ENCODE peak calls at places on chromosome 17, in nine cellular contexts. P is fibroblast of lung, K is fibroblast of pulmonary artery, C is bronchial epithelial cell, L is body of pancreas, S is heart right ventricle, B is GM12865, X is brain microvascular endothelial cell, T is choroid plexus epithelial cell. D is an unnamed sample.

GRCh38 chr17:37490638-37491614 is 1.2 kb downstream of the DUSP14 start:
- DNase-seq in P (peak; percentile 84), K (peak; percentile 88), C (peak; percentile 83), L (peak; percentile 43), S (no peak), B (peak; percentile 61), X (peak; percentile 84), T (peak; percentile 91), D (peak; percentile 84)

GRCh38 chr17:27572665-27573064 is 58.3 kb upstream of the LGALS9 start:
- DNase-seq in P (no peak), K (no peak), C (no peak), L (no peak), S (no peak), B (no peak), X (peak; percentile 40), T (no peak), D (no peak)

GRCh38 chr17:29958947-29959657 is 17.7 kb downstream of the EFCAB5 start:
- DNase-seq in P (no peak), K (no peak), C (peak; percentile 88), L (no peak), S (no peak), B (no peak), X (no peak), T (peak; percentile 8), D (peak; percentile 52)

GRCh38 chr17:57774872-57775271 is 29.8 kb upstream of the CCDC182 start:
- DNase-seq in P (no peak), K (no peak), C (no peak), L (no peak), S (no peak), B (no peak), X (no peak), T (no peak), D (no peak)

GRCh38 chr17:67818110-67819002 is 6.9 kb upstream of the BPTF start:
- DNase-seq in P (no peak), K (no peak), C (no peak), L (no peak), S (no peak), B (peak; percentile 93), X (no peak), T (no peak), D (no peak)

GRCh38 chr17:8894189-8894611 is 26.7 kb upstream of the PIK3R6 start:
- DNase-seq in P (no peak), K (no peak), C (no peak), L (no peak), S (no peak), B (no peak), X (no peak), T (no peak), D (no peak)

GRCh38 chr17:18246880-18247612 is 11.5 kb downstream of the FLII start:
- DNase-seq in P (no peak), K (peak; percentile 31), C (peak; percentile 82), L (peak; percentile 81), S (peak; percentile 62), B (peak; percentile 56), X (no peak), T (peak; percentile 48), D (no peak)

GRCh38 chr17:17493249-17493985 is 2.8 kb downstream of the RASD1 start:
- DNase-seq in P (no peak), K (no peak), C (no peak), L (no peak), S (peak; percentile 46), B (no peak), X (no peak), T (no peak), D (no peak)

DNA sequence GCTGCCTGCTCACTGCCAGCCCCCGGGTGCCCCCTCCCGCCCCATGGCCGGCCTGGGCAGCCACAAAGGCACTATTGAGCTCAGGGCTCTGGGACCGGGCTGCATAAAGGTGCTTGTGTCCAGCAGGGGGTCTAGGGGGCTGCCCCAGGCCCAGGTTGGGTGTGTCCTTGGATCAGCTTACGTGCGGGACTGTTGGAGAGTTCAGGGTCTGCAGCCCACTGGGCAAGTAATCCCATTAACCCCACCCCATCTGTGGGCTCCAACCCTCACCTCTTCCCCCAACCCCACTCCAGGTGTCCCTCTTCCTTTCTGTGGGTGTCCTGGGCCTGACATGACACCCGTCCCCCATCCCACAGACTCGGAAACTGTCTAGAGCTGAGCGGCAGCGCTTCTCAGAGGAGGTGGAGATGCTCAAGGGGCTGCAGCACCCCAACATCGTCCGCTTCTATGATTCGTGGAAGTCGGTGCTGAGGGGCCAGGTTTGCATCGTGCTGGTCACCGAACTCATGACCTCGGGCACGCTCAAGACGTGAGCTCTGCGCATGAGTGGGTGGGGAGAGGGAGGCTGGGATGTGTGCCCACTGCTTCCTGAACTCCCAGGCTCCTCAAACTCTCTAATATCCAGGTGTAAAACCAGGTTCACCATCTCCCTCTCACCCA is 2.1 kb downstream of the WNK4 start:
- DNase-seq in P (no peak), K (no peak), C (no peak), L (no peak), S (no peak), B (no peak), X (no peak), T (no peak), D (no peak)
- H3K4me3 ChIP-seq in P (no peak overlapping the region), K (peak overlapping the region; percentile 70), C (no peak overlapping the region), L (no peak overlapping the region), S (no peak overlapping the region), B (no peak overlapping the region), X (peak overlapping the region; percentile 60), T (peak overlapping the region; percentile 64), D (peak overlapping the region; percentile 85)

GRCh38 chr17:2982854-2983636 is 80.4 kb downstream of the OR1D5 start:
- DNase-seq in P (peak; percentile 96), K (peak; percentile 94), C (no peak), L (peak; percentile 64), S (peak; percentile 80), B (no peak), X (no peak), T (no peak), D (peak; percentile 61)
- TF ChIP-seq CTCF in P (peak; percentile 39), K (peak; percentile 57), C (no peak), L (no peak), S (no peak), B (no peak), X (peak; percentile 51), T (no peak), D (no peak)

GRCh38 chr17:64385187-64386083 is 5.2 kb downstream of the PECAM1 start:
- DNase-seq in P (peak; percentile 96), K (peak; percentile 93), C (peak; percentile 68), L (peak; percentile 50), S (peak; percentile 31), B (peak; percentile 62), X (peak; percentile 85), T (peak; percentile 90), D (peak; percentile 95)
- H3K4me3 ChIP-seq in P (no peak overlapping the region), K (peak overlapping the region; percentile 61), C (no peak overlapping the region), L (no peak overlapping the region), S (peak overlapping the region; percentile 58), B (no peak overlapping the region), X (no peak overlapping the region), T (no peak overlapping the region), D (no peak overlapping the region)

GRCh38 chr17:34852614-34853013 is 108.6 kb downstream of the CCT6B start:
- DNase-seq in P (no peak), K (no peak), C (no peak), L (no peak), S (no peak), B (peak; percentile 19), X (no peak), T (no peak), D (no peak)
- TF ChIP-seq CTCF in P (no peak), K (no peak), C (no peak), L (no peak), S (no peak), B (peak; percentile 26), X (no peak), T (no peak), D (no peak)

GRCh38 chr17:7882068-7882467 is 6.5 kb upstream of the CHD3 start:
- DNase-seq in P (no peak), K (no peak), C (no peak), L (no peak), S (no peak), B (no peak), X (no peak), T (no peak), D (no peak)

GRCh38 chr17:7884581-7885356 is 3.8 kb upstream of the CHD3 start:
- DNase-seq in P (no peak), K (no peak), C (no peak), L (no peak), S (peak; percentile 27), B (peak; percentile 21), X (no peak), T (no peak), D (no peak)

GRCh38 chr17:7882629-7883028 is 6.0 kb upstream of the CHD3 start:
- DNase-seq in P (peak; percentile 9), K (no peak), C (no peak), L (no peak), S (no peak), B (no peak), X (no peak), T (no peak), D (no peak)

GRCh38 chr17:7885357-7886226 is 3.0 kb upstream of the CHD3 start:
- DNase-seq in P (peak; percentile 32), K (peak; percentile 31), C (no peak), L (peak; percentile 52), S (peak; percentile 47), B (peak; percentile 60), X (no peak), T (peak; percentile 27), D (no peak)

DNA sequence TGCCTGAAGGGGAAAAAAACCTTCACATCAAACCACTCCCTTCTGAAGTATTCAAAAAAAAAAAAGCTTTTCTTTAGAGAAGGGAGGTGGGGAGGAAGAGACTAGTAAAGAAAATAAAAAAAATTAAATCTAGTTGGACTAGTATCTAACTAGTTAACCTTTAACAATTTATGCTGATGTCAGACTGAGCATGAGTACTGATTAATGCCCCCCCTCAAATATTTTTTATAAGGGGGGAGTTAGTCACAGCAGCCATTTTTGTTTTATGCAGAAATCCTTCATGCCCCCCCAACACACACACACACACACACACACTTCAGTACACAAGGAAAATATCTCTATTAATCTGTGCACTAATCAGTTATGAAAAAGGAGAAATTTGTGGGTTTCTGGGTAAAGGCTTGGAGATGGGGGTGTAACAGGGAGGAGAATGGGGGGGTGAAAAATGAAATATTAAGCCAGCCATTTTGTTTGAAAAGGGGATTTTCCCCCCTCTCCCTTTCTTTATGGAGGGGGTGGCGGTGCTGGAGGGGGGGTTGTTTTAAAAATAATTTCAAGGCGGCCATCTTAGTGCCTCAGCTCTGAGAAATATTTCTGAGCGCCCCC is 4.7 kb upstream of the CHD3 start:
- DNase-seq in P (peak; percentile 57), K (peak; percentile 41), C (peak; percentile 22), L (no peak), S (no peak), B (peak; percentile 54), X (no peak), T (peak; percentile 54), D (peak; percentile 45)
- H3K4me3 ChIP-seq in P (peak overlapping the region; percentile 37), K (peak overlapping the region; percentile 78), C (peak overlapping the region; percentile 94), L (no peak overlapping the region), S (peak overlapping the region; percentile 78), B (peak overlapping the region; percentile 31), X (peak overlapping the region; percentile 67), T (peak overlapping the region; percentile 86), D (peak overlapping the region; percentile 49)

DNA sequence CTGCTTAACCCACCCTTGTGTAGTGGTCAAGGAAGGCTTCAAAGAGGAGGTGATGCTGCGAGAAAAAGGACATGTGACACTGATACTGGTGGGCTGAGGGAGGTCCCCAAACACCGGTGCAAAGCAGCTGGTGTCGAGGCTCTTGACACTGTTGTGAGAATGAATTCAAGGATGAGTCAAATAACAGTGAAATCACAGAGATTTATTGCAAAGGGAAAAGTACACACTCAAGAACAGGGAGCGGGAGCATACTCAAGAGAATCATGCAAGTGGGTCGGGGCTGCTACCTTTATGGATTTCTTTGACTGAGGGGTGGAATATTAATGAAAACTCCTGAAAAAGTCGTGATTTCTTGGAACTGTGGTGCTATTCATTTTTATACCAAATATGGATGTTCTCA is 31.1 kb downstream of the TMEM132E start:
- DNase-seq in P (no peak), K (no peak), C (no peak), L (no peak), S (no peak), B (no peak), X (no peak), T (no peak), D (no peak)
- TF ChIP-seq CTCF in P (no peak), K (no peak), C (no peak), L (no peak), S (no peak), B (no peak), X (no peak), T (no peak), D (no peak)

D was measured in astrocyte.